ENCODE peak calls at places on chromosome 3, in six cellular contexts. One of them, this sample, is unnamed.

GRCh38 chr3:34483290-34483887 is 685.0 kb downstream of the PDCD6IP start:
- DNase-seq in NCI-H187: no peak
- DNase-seq in stimulated activated CD8-positive, alpha-beta memory T cell treated with anti-CD3 and anti-CD28 coated beads, Interleukin-15, amount 100 ng/mL, for 1 hour: no peak
- DNase-seq in GM19239: no peak
- DNase-seq in NCI-H748 treated with DMSO at 0.1 percent for 48 hours: no peak
- DNase-seq in activated naive CD4-positive, alpha-beta T cell treated with anti-CD3 and anti-CD28 coated beads, Interleukin-2, amount 50 U/mL, for 16 hours: no peak
- DNase-seq in this sample: no peak

GRCh38 chr3:55483196-55484095 is 3.7 kb downstream of the WNT5A start:
- DNase-seq in NCI-H187: no peak
- DNase-seq in stimulated activated CD8-positive, alpha-beta memory T cell treated with anti-CD3 and anti-CD28 coated beads, Interleukin-15, amount 100 ng/mL, for 1 hour: no peak
- DNase-seq in GM19239: no peak
- DNase-seq in NCI-H748 treated with DMSO at 0.1 percent for 48 hours: no peak
- DNase-seq in activated naive CD4-positive, alpha-beta T cell treated with anti-CD3 and anti-CD28 coated beads, Interleukin-2, amount 50 U/mL, for 16 hours: no peak
- DNase-seq in this sample: peak; percentile 25

GRCh38 chr3:19173945-19174344 is 25.6 kb downstream of the KCNH8 start:
- DNase-seq in NCI-H187: no peak
- DNase-seq in stimulated activated CD8-positive, alpha-beta memory T cell treated with anti-CD3 and anti-CD28 coated beads, Interleukin-15, amount 100 ng/mL, for 1 hour: no peak
- DNase-seq in GM19239: no peak
- DNase-seq in NCI-H748 treated with DMSO at 0.1 percent for 48 hours: no peak
- DNase-seq in activated naive CD4-positive, alpha-beta T cell treated with anti-CD3 and anti-CD28 coated beads, Interleukin-2, amount 50 U/mL, for 16 hours: no peak
- DNase-seq in this sample: no peak

GRCh38 chr3:37279226-37279625 is 104.8 kb upstream of the LRRFIP2 start:
- DNase-seq in NCI-H187: no peak
- DNase-seq in stimulated activated CD8-positive, alpha-beta memory T cell treated with anti-CD3 and anti-CD28 coated beads, Interleukin-15, amount 100 ng/mL, for 1 hour: no peak
- DNase-seq in GM19239: no peak
- DNase-seq in NCI-H748 treated with DMSO at 0.1 percent for 48 hours: no peak
- DNase-seq in activated naive CD4-positive, alpha-beta T cell treated with anti-CD3 and anti-CD28 coated beads, Interleukin-2, amount 50 U/mL, for 16 hours: no peak
- DNase-seq in this sample: no peak

GRCh38 chr3:27556854-27557253 is 72.7 kb upstream of the SLC4A7 start:
- DNase-seq in NCI-H187: no peak
- DNase-seq in stimulated activated CD8-positive, alpha-beta memory T cell treated with anti-CD3 and anti-CD28 coated beads, Interleukin-15, amount 100 ng/mL, for 1 hour: no peak
- DNase-seq in GM19239: no peak
- DNase-seq in NCI-H748 treated with DMSO at 0.1 percent for 48 hours: no peak
- DNase-seq in activated naive CD4-positive, alpha-beta T cell treated with anti-CD3 and anti-CD28 coated beads, Interleukin-2, amount 50 U/mL, for 16 hours: no peak
- DNase-seq in this sample: no peak

GRCh38 chr3:71129611-71130515 is 453.7 kb downstream of the FOXP1 start:
- DNase-seq in NCI-H187: no peak
- DNase-seq in stimulated activated CD8-positive, alpha-beta memory T cell treated with anti-CD3 and anti-CD28 coated beads, Interleukin-15, amount 100 ng/mL, for 1 hour: no peak
- DNase-seq in GM19239: no peak
- DNase-seq in NCI-H748 treated with DMSO at 0.1 percent for 48 hours: no peak
- DNase-seq in activated naive CD4-positive, alpha-beta T cell treated with anti-CD3 and anti-CD28 coated beads, Interleukin-2, amount 50 U/mL, for 16 hours: peak; percentile 28
- DNase-seq in this sample: no peak

GRCh38 chr3:157240413-157240812 is 80.5 kb upstream of the CCNL1 start:
- DNase-seq in NCI-H187: no peak
- DNase-seq in stimulated activated CD8-positive, alpha-beta memory T cell treated with anti-CD3 and anti-CD28 coated beads, Interleukin-15, amount 100 ng/mL, for 1 hour: no peak
- DNase-seq in GM19239: no peak
- DNase-seq in NCI-H748 treated with DMSO at 0.1 percent for 48 hours: no peak
- DNase-seq in activated naive CD4-positive, alpha-beta T cell treated with anti-CD3 and anti-CD28 coated beads, Interleukin-2, amount 50 U/mL, for 16 hours: no peak
- DNase-seq in this sample: no peak

GRCh38 chr3:115165701-115166100 is 18.6 kb upstream of the ZBTB20 start:
- DNase-seq in NCI-H187: no peak
- DNase-seq in stimulated activated CD8-positive, alpha-beta memory T cell treated with anti-CD3 and anti-CD28 coated beads, Interleukin-15, amount 100 ng/mL, for 1 hour: no peak
- DNase-seq in GM19239: no peak
- DNase-seq in NCI-H748 treated with DMSO at 0.1 percent for 48 hours: no peak
- DNase-seq in activated naive CD4-positive, alpha-beta T cell treated with anti-CD3 and anti-CD28 coated beads, Interleukin-2, amount 50 U/mL, for 16 hours: no peak
- DNase-seq in this sample: no peak

GRCh38 chr3:151770941-151771340 is 37.2 kb downstream of the AADACL2 start:
- DNase-seq in NCI-H187: no peak
- DNase-seq in stimulated activated CD8-positive, alpha-beta memory T cell treated with anti-CD3 and anti-CD28 coated beads, Interleukin-15, amount 100 ng/mL, for 1 hour: no peak
- DNase-seq in GM19239: no peak
- DNase-seq in NCI-H748 treated with DMSO at 0.1 percent for 48 hours: no peak
- DNase-seq in activated naive CD4-positive, alpha-beta T cell treated with anti-CD3 and anti-CD28 coated beads, Interleukin-2, amount 50 U/mL, for 16 hours: no peak
- DNase-seq in this sample: no peak

GRCh38 chr3:139534444-139534812 is 5.1 kb downstream of the RBP1 start:
- DNase-seq in NCI-H187: no peak
- DNase-seq in stimulated activated CD8-positive, alpha-beta memory T cell treated with anti-CD3 and anti-CD28 coated beads, Interleukin-15, amount 100 ng/mL, for 1 hour: no peak
- DNase-seq in GM19239: no peak
- DNase-seq in NCI-H748 treated with DMSO at 0.1 percent for 48 hours: no peak
- DNase-seq in activated naive CD4-positive, alpha-beta T cell treated with anti-CD3 and anti-CD28 coated beads, Interleukin-2, amount 50 U/mL, for 16 hours: no peak
- DNase-seq in this sample: no peak

GRCh38 chr3:40546811-40547210 is 22.1 kb downstream of the ZNF621 start:
- DNase-seq in NCI-H187: no peak
- DNase-seq in stimulated activated CD8-positive, alpha-beta memory T cell treated with anti-CD3 and anti-CD28 coated beads, Interleukin-15, amount 100 ng/mL, for 1 hour: no peak
- DNase-seq in GM19239: no peak
- DNase-seq in NCI-H748 treated with DMSO at 0.1 percent for 48 hours: no peak
- DNase-seq in activated naive CD4-positive, alpha-beta T cell treated with anti-CD3 and anti-CD28 coated beads, Interleukin-2, amount 50 U/mL, for 16 hours: no peak
- DNase-seq in this sample: no peak

GRCh38 chr3:48013288-48013980 is 2.8 kb downstream of the MAP4 start:
- DNase-seq in NCI-H187: no peak
- DNase-seq in stimulated activated CD8-positive, alpha-beta memory T cell treated with anti-CD3 and anti-CD28 coated beads, Interleukin-15, amount 100 ng/mL, for 1 hour: no peak
- DNase-seq in GM19239: no peak
- DNase-seq in NCI-H748 treated with DMSO at 0.1 percent for 48 hours: no peak
- DNase-seq in activated naive CD4-positive, alpha-beta T cell treated with anti-CD3 and anti-CD28 coated beads, Interleukin-2, amount 50 U/mL, for 16 hours: no peak
- DNase-seq in this sample: no peak

GRCh38 chr3:148226246-148226645 is 471.5 kb upstream of the AGTR1 start:
- DNase-seq in NCI-H187: no peak
- DNase-seq in stimulated activated CD8-positive, alpha-beta memory T cell treated with anti-CD3 and anti-CD28 coated beads, Interleukin-15, amount 100 ng/mL, for 1 hour: no peak
- DNase-seq in GM19239: no peak
- DNase-seq in NCI-H748 treated with DMSO at 0.1 percent for 48 hours: no peak
- DNase-seq in activated naive CD4-positive, alpha-beta T cell treated with anti-CD3 and anti-CD28 coated beads, Interleukin-2, amount 50 U/mL, for 16 hours: no peak
- DNase-seq in this sample: no peak

GRCh38 chr3:71584216-71585061 is 911 bp upstream of the FOXP1 start:
- DNase-seq in NCI-H187: peak; percentile 21
- DNase-seq in stimulated activated CD8-positive, alpha-beta memory T cell treated with anti-CD3 and anti-CD28 coated beads, Interleukin-15, amount 100 ng/mL, for 1 hour: no peak
- DNase-seq in GM19239: no peak
- DNase-seq in NCI-H748 treated with DMSO at 0.1 percent for 48 hours: peak; percentile 50
- DNase-seq in activated naive CD4-positive, alpha-beta T cell treated with anti-CD3 and anti-CD28 coated beads, Interleukin-2, amount 50 U/mL, for 16 hours: peak; percentile 57
- DNase-seq in this sample: peak; percentile 17

GRCh38 chr3:129016366-129016724 is 15.2 kb downstream of the EFCC1 start:
- DNase-seq in NCI-H187: peak; percentile 5
- DNase-seq in stimulated activated CD8-positive, alpha-beta memory T cell treated with anti-CD3 and anti-CD28 coated beads, Interleukin-15, amount 100 ng/mL, for 1 hour: no peak
- DNase-seq in GM19239: no peak
- DNase-seq in NCI-H748 treated with DMSO at 0.1 percent for 48 hours: no peak
- DNase-seq in activated naive CD4-positive, alpha-beta T cell treated with anti-CD3 and anti-CD28 coated beads, Interleukin-2, amount 50 U/mL, for 16 hours: peak; percentile 63
- DNase-seq in this sample: peak; percentile 47

GRCh38 chr3:172816281-172816680 is 65.8 kb downstream of the ECT2 start:
- DNase-seq in NCI-H187: no peak
- DNase-seq in stimulated activated CD8-positive, alpha-beta memory T cell treated with anti-CD3 and anti-CD28 coated beads, Interleukin-15, amount 100 ng/mL, for 1 hour: no peak
- DNase-seq in GM19239: no peak
- DNase-seq in NCI-H748 treated with DMSO at 0.1 percent for 48 hours: no peak
- DNase-seq in activated naive CD4-positive, alpha-beta T cell treated with anti-CD3 and anti-CD28 coated beads, Interleukin-2, amount 50 U/mL, for 16 hours: no peak
- DNase-seq in this sample: no peak

GRCh38 chr3:98732239-98733054 is 30.7 kb upstream of the ST3GAL6 start:
- DNase-seq in NCI-H187: peak; percentile 28
- DNase-seq in stimulated activated CD8-positive, alpha-beta memory T cell treated with anti-CD3 and anti-CD28 coated beads, Interleukin-15, amount 100 ng/mL, for 1 hour: no peak
- DNase-seq in GM19239: peak; percentile 28
- DNase-seq in NCI-H748 treated with DMSO at 0.1 percent for 48 hours: peak; percentile 17
- DNase-seq in activated naive CD4-positive, alpha-beta T cell treated with anti-CD3 and anti-CD28 coated beads, Interleukin-2, amount 50 U/mL, for 16 hours: peak; percentile 11
- DNase-seq in this sample: peak; percentile 64

GRCh38 chr3:118943597-118943996 is 91.0 kb downstream of the IGSF11 start:
- DNase-seq in NCI-H187: no peak
- DNase-seq in stimulated activated CD8-positive, alpha-beta memory T cell treated with anti-CD3 and anti-CD28 coated beads, Interleukin-15, amount 100 ng/mL, for 1 hour: no peak
- DNase-seq in GM19239: no peak
- DNase-seq in NCI-H748 treated with DMSO at 0.1 percent for 48 hours: no peak
- DNase-seq in activated naive CD4-positive, alpha-beta T cell treated with anti-CD3 and anti-CD28 coated beads, Interleukin-2, amount 50 U/mL, for 16 hours: no peak
- DNase-seq in this sample: no peak

GRCh38 chr3:150722267-150722666 is 18.5 kb upstream of the ERICH6 start:
- DNase-seq in NCI-H187: no peak
- DNase-seq in stimulated activated CD8-positive, alpha-beta memory T cell treated with anti-CD3 and anti-CD28 coated beads, Interleukin-15, amount 100 ng/mL, for 1 hour: no peak
- DNase-seq in GM19239: no peak
- DNase-seq in NCI-H748 treated with DMSO at 0.1 percent for 48 hours: no peak
- DNase-seq in activated naive CD4-positive, alpha-beta T cell treated with anti-CD3 and anti-CD28 coated beads, Interleukin-2, amount 50 U/mL, for 16 hours: no peak
- DNase-seq in this sample: no peak

GRCh38 chr3:197428961-197429360 is 126.8 kb downstream of the BDH1 start:
- DNase-seq in NCI-H187: no peak
- DNase-seq in stimulated activated CD8-positive, alpha-beta memory T cell treated with anti-CD3 and anti-CD28 coated beads, Interleukin-15, amount 100 ng/mL, for 1 hour: no peak
- DNase-seq in GM19239: no peak
- DNase-seq in NCI-H748 treated with DMSO at 0.1 percent for 48 hours: no peak
- DNase-seq in activated naive CD4-positive, alpha-beta T cell treated with anti-CD3 and anti-CD28 coated beads, Interleukin-2, amount 50 U/mL, for 16 hours: no peak
- DNase-seq in this sample: no peak

GRCh38 chr3:158395421-158395820 is 175.6 kb upstream of the MLF1 start:
- DNase-seq in NCI-H187: no peak
- DNase-seq in stimulated activated CD8-positive, alpha-beta memory T cell treated with anti-CD3 and anti-CD28 coated beads, Interleukin-15, amount 100 ng/mL, for 1 hour: no peak
- DNase-seq in GM19239: no peak
- DNase-seq in NCI-H748 treated with DMSO at 0.1 percent for 48 hours: no peak
- DNase-seq in activated naive CD4-positive, alpha-beta T cell treated with anti-CD3 and anti-CD28 coated beads, Interleukin-2, amount 50 U/mL, for 16 hours: no peak
- DNase-seq in this sample: no peak

GRCh38 chr3:51353566-51354140 is 31.4 kb upstream of the MANF start:
- DNase-seq in NCI-H187: no peak
- DNase-seq in stimulated activated CD8-positive, alpha-beta memory T cell treated with anti-CD3 and anti-CD28 coated beads, Interleukin-15, amount 100 ng/mL, for 1 hour: no peak
- DNase-seq in GM19239: no peak
- DNase-seq in NCI-H748 treated with DMSO at 0.1 percent for 48 hours: no peak
- DNase-seq in activated naive CD4-positive, alpha-beta T cell treated with anti-CD3 and anti-CD28 coated beads, Interleukin-2, amount 50 U/mL, for 16 hours: no peak
- DNase-seq in this sample: no peak

GRCh38 chr3:127655641-127656040 is 17.1 kb upstream of the ABTB1 start:
- DNase-seq in NCI-H187: no peak
- DNase-seq in stimulated activated CD8-positive, alpha-beta memory T cell treated with anti-CD3 and anti-CD28 coated beads, Interleukin-15, amount 100 ng/mL, for 1 hour: no peak
- DNase-seq in GM19239: no peak
- DNase-seq in NCI-H748 treated with DMSO at 0.1 percent for 48 hours: no peak
- DNase-seq in activated naive CD4-positive, alpha-beta T cell treated with anti-CD3 and anti-CD28 coated beads, Interleukin-2, amount 50 U/mL, for 16 hours: no peak
- DNase-seq in this sample: no peak

GRCh38 chr3:103083848-103084631 is 649.2 kb downstream of the ZPLD1 start:
- DNase-seq in NCI-H187: no peak
- DNase-seq in stimulated activated CD8-positive, alpha-beta memory T cell treated with anti-CD3 and anti-CD28 coated beads, Interleukin-15, amount 100 ng/mL, for 1 hour: no peak
- DNase-seq in GM19239: no peak
- DNase-seq in NCI-H748 treated with DMSO at 0.1 percent for 48 hours: peak; percentile 44
- DNase-seq in activated naive CD4-positive, alpha-beta T cell treated with anti-CD3 and anti-CD28 coated beads, Interleukin-2, amount 50 U/mL, for 16 hours: no peak
- DNase-seq in this sample: no peak

This sample was measured in GM10248.